ENCODE peak calls at places on chromosomes 4 and X, in nine cellular contexts. D is activated T-helper 1 cell treated with anti-CD3 and anti-CD28 coated beads, Interleukin-2, amount 50 U/mL, for 16 hours; M is lung; J is stimulated activated CD4-positive, alpha-beta T cell treated with anti-CD3 and anti-CD28 coated beads, Interleukin-1b, Interleukin-23, amount 100 ng/mL, for 24 hours; O is T-helper 2 cell; Y is sigmoid colon; Q is DMS53; T is NCI-H1417; S is neural crest cell. Z is an unnamed sample.

GRCh38 chr4:106371166-106371565 is 2.6 kb upstream of the GIMD1 start:
- DNase-seq in S (no peak), D (no peak), T (no peak), Y (no peak), O (no peak), J (no peak), M (no peak), Q (no peak), Z (no peak)

GRCh38 chrX:104486691-104487090 is 79.3 kb upstream of the IL1RAPL2 start:
- DNase-seq in T (no peak), O (no peak), S (no peak), M (no peak), Y (no peak), D (no peak), J (no peak), Q (no peak), Z (no peak)

GRCh38 chr4:89838005-89838404 is 1.0 kb upstream of the SNCA start:
- DNase-seq in O (no peak), S (peak), Q (peak), Y (no peak), J (no peak), T (peak), M (no peak), D (no peak), Z (peak)

GRCh38 chr4:1367936-1368289 is 20.9 kb downstream of the UVSSA start:
- DNase-seq in J (no peak), O (no peak), D (no peak), S (no peak), M (no peak), T (no peak), Y (peak), Q (no peak), Z (no peak)

GRCh38 chr4:69054578-69055200 is 41.6 kb upstream of the UGT2B7 start:
- DNase-seq in M (no peak), O (no peak), Q (peak), D (no peak), J (no peak), Y (no peak), T (no peak), S (no peak), Z (no peak)

GRCh38 chr4:80213117-80213815 is 16.0 kb downstream of the PRDM8 start:
- DNase-seq in O (no peak), T (no peak), M (no peak), D (no peak), J (no peak), Q (no peak), S (no peak), Y (no peak), Z (no peak)

GRCh38 chrX:1094934-1095333 is 117.5 kb downstream of the CRLF2 start:
- DNase-seq in M (no peak), D (no peak), Q (no peak), T (no peak), J (no peak), S (no peak), O (no peak), Y (peak), Z (no peak)

GRCh38 chrX:151019837-151020236 is 36.7 kb downstream of the HMGB3 start:
- DNase-seq in O (no peak), T (no peak), Q (peak), S (no peak), J (no peak), M (no peak), D (no peak), Y (no peak), Z (no peak)

GRCh38 chr4:26214994-26215393 is 105.8 kb upstream of the RBPJ start:
- DNase-seq in S (no peak), M (no peak), O (no peak), T (no peak), D (no peak), J (no peak), Y (no peak), Q (no peak), Z (no peak)

GRCh38 chrX:53261573-53261972 is 19.8 kb downstream of the IQSEC2 start:
- DNase-seq in O (peak), Y (no peak), T (no peak), M (no peak), Q (no peak), D (no peak), J (no peak), S (no peak), Z (no peak)

GRCh38 chr4:149486861-149487260 is 328.8 kb downstream of the IQCM start:
- DNase-seq in T (no peak), S (no peak), J (no peak), O (no peak), M (no peak), Y (no peak), Q (no peak), D (no peak), Z (no peak)

GRCh38 chrX:118571829-118572228 is 76.2 kb downstream of the DOCK11 start:
- DNase-seq in M (no peak), J (no peak), S (no peak), O (no peak), T (no peak), Q (no peak), D (no peak), Y (no peak), Z (no peak)

GRCh38 chr4:185580699-185581098 is 45.4 kb upstream of the PDLIM3 start:
- DNase-seq in M (no peak), Q (peak), S (no peak), O (no peak), J (no peak), Y (no peak), D (no peak), T (no peak), Z (no peak)

GRCh38 chrX:139720136-139720535 is 12.2 kb upstream of the MCF2 start:
- DNase-seq in Y (no peak), Q (peak), O (no peak), J (no peak), T (no peak), M (no peak), D (no peak), S (no peak), Z (no peak)

GRCh38 chr4:177778623-177779022 is 336.4 kb upstream of the AGA start:
- DNase-seq in T (no peak), Q (no peak), M (no peak), J (no peak), O (no peak), D (no peak), S (no peak), Y (no peak), Z (no peak)

GRCh38 chr4:41120297-41121217 is 93.8 kb downstream of the APBB2 start:
- DNase-seq in O (no peak), S (no peak), J (no peak), T (no peak), D (no peak), Q (no peak), M (peak), Y (peak), Z (no peak)

GRCh38 chrX:41275661-41276609 is 58.0 kb upstream of the DDX3X start:
- DNase-seq in Q (peak), D (peak), J (peak), S (peak), T (peak), M (peak), Y (peak), O (peak), Z (peak)

GRCh38 chrX:39162322-39162721 is 361.1 kb downstream of the MID1IP1 start:
- DNase-seq in Y (no peak), S (peak), O (peak), M (no peak), Q (peak), T (no peak), J (peak), D (peak), Z (no peak)

GRCh38 chr4:98527528-98527927 is 130.9 kb downstream of the TSPAN5 start:
- DNase-seq in S (no peak), T (no peak), O (no peak), M (no peak), Q (no peak), D (no peak), J (no peak), Y (no peak), Z (no peak)

GRCh38 chr4:2819244-2820215 is 24.1 kb upstream of the ADD1 start:
- DNase-seq in O (no peak), S (no peak), D (no peak), T (no peak), Y (no peak), J (no peak), M (no peak), Q (no peak), Z (no peak)

GRCh38 chr4:126051709-126052424 is 737.1 kb downstream of the FAT4 start:
- DNase-seq in M (no peak), J (no peak), S (no peak), Q (peak), O (no peak), D (no peak), T (no peak), Y (no peak), Z (no peak)

GRCh38 chr4:90745176-90745575 is 618.0 kb downstream of the CCSER1 start:
- DNase-seq in M (no peak), T (no peak), D (no peak), Y (no peak), J (no peak), S (no peak), O (no peak), Q (no peak), Z (no peak)

GRCh38 chrX:154805696-154806091 is 409 bp upstream of the MPP1 start:
- DNase-seq in D (no peak), S (no peak), Q (no peak), T (no peak), Y (no peak), M (no peak), J (no peak), O (no peak), Z (no peak)

GRCh38 chr4:187908079-187908501 is 87.5 kb upstream of the ZFP42 start:
- DNase-seq in Y (no peak), T (no peak), O (no peak), Q (no peak), J (no peak), M (no peak), D (no peak), S (no peak), Z (no peak)

GRCh38 chr4:95552942-95553550 is 4.3 kb upstream of the UNC5C start:
- DNase-seq in J (no peak), Y (no peak), M (no peak), T (no peak), O (no peak), Q (no peak), S (no peak), D (no peak), Z (no peak)

GRCh38 chrX:50594788-50595187 is 124.2 kb upstream of the DGKK start:
- DNase-seq in M (no peak), Y (no peak), D (no peak), Q (no peak), O (no peak), S (no peak), J (no peak), T (no peak), Z (no peak)

GRCh38 chr4:129545599-129546278 is 449.8 kb downstream of the C4orf33 start:
- DNase-seq in O (no peak), D (no peak), M (peak), T (no peak), Y (peak), J (no peak), S (no peak), Q (peak), Z (no peak)

GRCh38 chrX:125205918-125206665 is 113.6 kb upstream of the TEX13C start:
- DNase-seq in M (no peak), D (no peak), J (no peak), S (peak), O (peak), Y (peak), T (peak), Q (peak), Z (peak)

GRCh38 chrX:19888419-19888879 is 1.0 kb upstream of the SH3KBP1 start:
- DNase-seq in Y (no peak), Q (peak), M (no peak), O (peak), J (no peak), S (no peak), D (no peak), T (peak), Z (peak)

GRCh38 chrX:42524374-42524773 is 253.6 kb downstream of the PPP1R2C start:
- DNase-seq in T (no peak), J (no peak), Y (no peak), D (no peak), Q (no peak), S (no peak), M (no peak), O (no peak), Z (no peak)

GRCh38 chrX:82412851-82413250 is 1095.2 kb upstream of the POU3F4 start:
- DNase-seq in T (no peak), Q (peak), Y (no peak), M (no peak), D (no peak), S (no peak), O (no peak), J (no peak), Z (no peak)

GRCh38 chr4:8468746-8469535 is 28.4 kb downstream of the TRMT44 start:
- DNase-seq in Q (peak), S (peak), O (peak), J (peak), D (peak), Y (peak), M (peak), T (peak), Z (peak)

GRCh38 chr4:139922625-139923024 is 231.4 kb downstream of the MAML3 start:
- DNase-seq in D (no peak), J (no peak), M (no peak), T (no peak), Y (no peak), Q (peak), O (no peak), S (no peak), Z (no peak)

GRCh38 chr4:175308236-175308635 is 390.1 kb downstream of the ADAM29 start:
- DNase-seq in D (no peak), T (no peak), M (no peak), S (no peak), O (no peak), Q (no peak), J (no peak), Y (no peak), Z (no peak)

GRCh38 chr4:105241456-105241855 is 94.8 kb downstream of the TET2 start:
- DNase-seq in D (no peak), S (no peak), M (no peak), J (no peak), Y (no peak), T (no peak), O (no peak), Q (no peak), Z (no peak)

GRCh38 chr4:55078987-55079386 is 46.4 kb downstream of the KDR start:
- DNase-seq in Y (no peak), J (no peak), O (no peak), D (no peak), S (no peak), M (no peak), T (no peak), Q (no peak), Z (no peak)

GRCh38 chr4:40729555-40729954 is 20.2 kb upstream of the NSUN7 start:
- DNase-seq in S (no peak), T (no peak), D (no peak), O (no peak), Q (no peak), Y (no peak), J (no peak), M (no peak), Z (no peak)

Z was measured in SK-N-DZ.